ENCODE peak calls at places on chromosomes 7 and 10, in eight cellular contexts. T is NCI-H1105 treated with DMSO at 0.1 percent for 48 hours; U is head of caudate nucleus; E is fibroblast of pulmonary artery; H is posterior cingulate gyrus; Z is CD8-positive, alpha-beta memory T cell; N is DMS153; L is BJ. B is an unnamed sample.

GRCh38 chr10:28684157-28684985 is 7.0 kb downstream of the BAMBI start:
- DNase-seq in T (no peak), U (no peak), E (no peak), H (no peak), Z (no peak), N (no peak), L (no peak), B (no peak)

GRCh38 chr7:1087462-1087809 is 477 bp upstream of the GPER1 start:
- DNase-seq in T (no peak), U (no peak), E (peak; percentile 14), H (no peak), Z (no peak), N (no peak), L (no peak), B (no peak)

GRCh38 chr7:47573758-47574472 is 8.0 kb downstream of the TNS3 start:
- DNase-seq in T (no peak), U (no peak), E (peak; percentile 81), H (no peak), Z (no peak), N (no peak), L (peak; percentile 94), B (no peak)

GRCh38 chr10:3786295-3786981 is 1.4 kb upstream of the KLF6 start:
- DNase-seq in T (no peak), U (no peak), E (peak; percentile 60), H (no peak), Z (no peak), N (no peak), L (no peak), B (no peak)

GRCh38 chr7:135728136-135728669 is at the start of gene SLC13A4:
- DNase-seq in T (no peak), U (no peak), E (no peak), H (no peak), Z (no peak), N (no peak), L (no peak), B (no peak)

GRCh38 chr7:8133955-8134733 is 127.8 kb downstream of the ICA1 start:
- DNase-seq in T (no peak), U (no peak), E (no peak), H (no peak), Z (no peak), N (no peak), L (no peak), B (no peak)

GRCh38 chr7:108244110-108244509 is 113.9 kb upstream of the LAMB4 start:
- DNase-seq in T (no peak), U (no peak), E (no peak), H (no peak), Z (no peak), N (no peak), L (no peak), B (no peak)

GRCh38 chr10:12782537-12782936 is 219.0 kb downstream of the CCDC3 start:
- DNase-seq in T (peak; percentile 1), U (no peak), E (peak; percentile 51), H (no peak), Z (no peak), N (no peak), L (no peak), B (peak; percentile 51)

GRCh38 chr10:127877116-127877515 is 15.6 kb downstream of the CLRN3 start:
- DNase-seq in T (no peak), U (no peak), E (no peak), H (no peak), Z (no peak), N (no peak), L (no peak), B (no peak)

GRCh38 chr10:49083256-49083655 is 32.1 kb downstream of the VSTM4 start:
- DNase-seq in T (no peak), U (peak; percentile 28), E (no peak), H (peak; percentile 56), Z (no peak), N (no peak), L (no peak), B (no peak)

GRCh38 chr7:33425385-33425784 is 296.0 kb downstream of the BBS9 start:
- DNase-seq in T (no peak), U (no peak), E (no peak), H (no peak), Z (no peak), N (no peak), L (no peak), B (no peak)

GRCh38 chr10:75350791-75351190 is 50.8 kb downstream of the ZNF503 start:
- DNase-seq in T (no peak), U (no peak), E (peak; percentile 21), H (no peak), Z (no peak), N (no peak), L (no peak), B (peak; percentile 34)

GRCh38 chr10:5743736-5744135 is 59.1 kb downstream of the TASOR2 start:
- DNase-seq in T (no peak), U (no peak), E (no peak), H (no peak), Z (no peak), N (no peak), L (no peak), B (no peak)

GRCh38 chr10:1567152-1567551 is 170.2 kb downstream of the ADARB2 start:
- DNase-seq in T (no peak), U (no peak), E (no peak), H (no peak), Z (no peak), N (no peak), L (no peak), B (no peak)

GRCh38 chr10:13758761-13759160 is 172.0 kb downstream of the PRPF18 start:
- DNase-seq in T (no peak), U (no peak), E (no peak), H (no peak), Z (no peak), N (no peak), L (no peak), B (no peak)

GRCh38 chr7:55590517-55591281 is 18.4 kb upstream of the VOPP1 start:
- DNase-seq in T (no peak), U (no peak), E (no peak), H (no peak), Z (no peak), N (no peak), L (no peak), B (no peak)

GRCh38 chr10:93757766-93758509 is at the start of gene LGI1:
- DNase-seq in T (no peak), U (peak; percentile 91), E (peak; percentile 22), H (no peak), Z (no peak), N (no peak), L (no peak), B (no peak)

GRCh38 chr10:118873738-118874105 is 119.0 kb upstream of the CACUL1 start:
- DNase-seq in T (no peak), U (no peak), E (no peak), H (no peak), Z (no peak), N (no peak), L (no peak), B (no peak)

GRCh38 chr10:117458571-117458970 is 83.3 kb upstream of the PDZD8 start:
- DNase-seq in T (no peak), U (no peak), E (no peak), H (no peak), Z (no peak), N (no peak), L (no peak), B (no peak)

GRCh38 chr10:97016728-97017473 is 168.9 kb downstream of the SLIT1 start:
- DNase-seq in T (no peak), U (peak; percentile 68), E (no peak), H (no peak), Z (no peak), N (no peak), L (no peak), B (no peak)

GRCh38 chr10:948347-948746 is 16.8 kb upstream of the LARP4B start:
- DNase-seq in T (no peak), U (no peak), E (no peak), H (no peak), Z (no peak), N (no peak), L (no peak), B (no peak)

GRCh38 chr7:45296748-45297147 is 139.2 kb downstream of the RAMP3 start:
- DNase-seq in T (no peak), U (no peak), E (no peak), H (no peak), Z (no peak), N (no peak), L (no peak), B (no peak)

GRCh38 chr7:1501487-1502270 is 2.5 kb downstream of the INTS1 start:
- DNase-seq in T (no peak), U (no peak), E (no peak), H (no peak), Z (no peak), N (no peak), L (no peak), B (no peak)

GRCh38 chr7:121793716-121794115 is 79.2 kb upstream of the PTPRZ1 start:
- DNase-seq in T (no peak), U (no peak), E (no peak), H (no peak), Z (no peak), N (no peak), L (no peak), B (no peak)

GRCh38 chr10:72612203-72612826 is 13.6 kb downstream of the MICU1 start:
- DNase-seq in T (peak; percentile 95), U (no peak), E (peak; percentile 30), H (no peak), Z (no peak), N (peak; percentile 72), L (no peak), B (no peak)